ENCODE peak calls at places on chromosomes 12 and 14, in six cellular contexts. H, L, V, A, U and Q are unnamed samples.

GRCh38 chr12:39623919-39624318 is 4.3 kb upstream of the ABCD2 start:
- DNase-seq in H (no peak), L (no peak), V (no peak), A (no peak), U (peak), Q (no peak)

GRCh38 chr14:106069786-106070185 is 543.4 kb downstream of the TMEM121 start:
- DNase-seq in H (no peak), L (no peak), V (no peak), A (no peak), U (no peak), Q (no peak)

GRCh38 chr14:77140937-77141591 is 527 bp downstream of the ZDHHC22 start:
- DNase-seq in H (no peak), L (no peak), V (no peak), A (peak), U (no peak), Q (peak)

GRCh38 chr12:38160318-38161122 is 156.1 kb upstream of the ALG10B start:
- DNase-seq in H (no peak), L (no peak), V (no peak), A (no peak), U (no peak), Q (no peak)

GRCh38 chr14:73862480-73862879 is 10.8 kb downstream of the PTGR2 start:
- DNase-seq in H (no peak), L (no peak), V (no peak), A (no peak), U (no peak), Q (no peak)

GRCh38 chr12:90965204-90965603 is 10.2 kb upstream of the CCER1 start:
- DNase-seq in H (no peak), L (no peak), V (no peak), A (no peak), U (no peak), Q (no peak)

GRCh38 chr14:51681411-51681810 is 29.7 kb downstream of the FRMD6 start:
- DNase-seq in H (no peak), L (no peak), V (no peak), A (no peak), U (no peak), Q (no peak)

GRCh38 chr12:70733385-70733784 is 96.2 kb upstream of the PTPRB start:
- DNase-seq in H (peak), L (no peak), V (no peak), A (peak), U (peak), Q (peak)

GRCh38 chr14:86003998-86004397 is 474.1 kb downstream of the FLRT2 start:
- DNase-seq in H (no peak), L (no peak), V (no peak), A (no peak), U (no peak), Q (peak)

GRCh38 chr12:22803725-22804124 is 178.8 kb downstream of the ETNK1 start:
- DNase-seq in H (no peak), L (no peak), V (no peak), A (no peak), U (no peak), Q (no peak)

GRCh38 chr12:49557917-49558215 is 10.1 kb downstream of the MCRS1 start:
- DNase-seq in H (no peak), L (no peak), V (no peak), A (no peak), U (no peak), Q (no peak)

GRCh38 chr12:114729731-114730130 is 45.8 kb upstream of the TBX3 start:
- DNase-seq in H (no peak), L (no peak), V (no peak), A (no peak), U (no peak), Q (peak)

GRCh38 chr12:61554268-61555008 is 705.8 kb upstream of the USP15 start:
- DNase-seq in H (no peak), L (no peak), V (no peak), A (no peak), U (no peak), Q (no peak)

GRCh38 chr12:20210795-20211194 is 157.5 kb upstream of the PDE3A start:
- DNase-seq in H (no peak), L (no peak), V (no peak), A (no peak), U (no peak), Q (no peak)

GRCh38 chr12:45727301-45727993 is 2.1 kb upstream of the ARID2 start:
- DNase-seq in H (peak), L (peak), V (peak), A (peak), U (peak), Q (peak)

GRCh38 chr12:105835505-105835904 is 303.2 kb downstream of the NUAK1 start:
- DNase-seq in H (no peak), L (no peak), V (no peak), A (no peak), U (no peak), Q (no peak)

GRCh38 chr14:76720382-76720813 is 40.9 kb upstream of the VASH1 start:
- DNase-seq in H (no peak), L (peak), V (peak), A (peak), U (peak), Q (peak)

GRCh38 chr12:113891737-113892520 is 74.2 kb downstream of the RBM19 start:
- DNase-seq in H (no peak), L (no peak), V (no peak), A (no peak), U (no peak), Q (no peak)

GRCh38 chr12:122420471-122421262 is 1.8 kb downstream of the CLIP1 start:
- DNase-seq in H (no peak), L (peak), V (no peak), A (no peak), U (peak), Q (no peak)
- H3K4me3 ChIP-seq in H (peak), L (no peak), V (peak), A (peak), U (peak), Q (peak)

DNA sequence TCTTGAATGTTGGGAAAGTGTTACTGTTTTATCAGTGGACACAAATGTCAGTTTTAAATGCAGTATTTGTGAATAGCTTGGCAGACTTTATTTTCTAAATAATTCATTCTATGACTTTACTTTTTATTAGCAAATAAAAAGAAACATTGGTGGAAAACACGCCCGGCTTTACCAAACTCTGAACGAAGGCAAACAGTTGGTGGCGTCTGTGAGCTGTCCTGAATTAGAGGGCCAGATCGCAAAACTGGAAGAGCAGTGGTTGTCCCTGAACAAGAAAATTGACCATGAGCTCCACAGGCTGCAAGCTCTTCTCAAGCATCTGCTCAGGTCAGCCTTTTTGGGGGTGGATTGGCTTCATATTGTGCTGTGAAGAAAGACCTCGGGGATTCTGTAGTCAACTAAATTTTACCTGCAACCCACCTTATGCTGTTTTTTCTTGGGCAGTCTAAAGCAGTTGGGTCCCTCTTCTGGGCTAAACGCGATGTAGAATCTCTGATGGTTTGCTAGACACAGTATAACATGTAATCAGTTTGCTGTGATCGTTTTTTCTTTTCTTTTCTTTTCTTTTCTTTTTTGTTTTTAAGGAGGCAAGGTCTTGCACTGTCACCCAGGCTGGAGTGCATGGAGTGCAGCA is 156.4 kb downstream of the ESR2 start:
- DNase-seq in H (no peak), L (peak), V (no peak), A (peak), U (peak), Q (peak)
- TF ChIP-seq CTCF in H (peak), L (peak), V (no peak), A (peak), U (peak), Q (peak)

GRCh38 chr12:29066061-29066588 is 83.0 kb upstream of the FAR2 start:
- DNase-seq in H (peak), L (no peak), V (no peak), A (peak), U (peak), Q (peak)

GRCh38 chr12:29072631-29073030 is 76.4 kb upstream of the FAR2 start:
- DNase-seq in H (no peak), L (no peak), V (no peak), A (peak), U (no peak), Q (peak)

GRCh38 chr12:29070309-29070708 is 78.8 kb upstream of the FAR2 start:
- DNase-seq in H (no peak), L (no peak), V (no peak), A (no peak), U (no peak), Q (no peak)

DNA sequence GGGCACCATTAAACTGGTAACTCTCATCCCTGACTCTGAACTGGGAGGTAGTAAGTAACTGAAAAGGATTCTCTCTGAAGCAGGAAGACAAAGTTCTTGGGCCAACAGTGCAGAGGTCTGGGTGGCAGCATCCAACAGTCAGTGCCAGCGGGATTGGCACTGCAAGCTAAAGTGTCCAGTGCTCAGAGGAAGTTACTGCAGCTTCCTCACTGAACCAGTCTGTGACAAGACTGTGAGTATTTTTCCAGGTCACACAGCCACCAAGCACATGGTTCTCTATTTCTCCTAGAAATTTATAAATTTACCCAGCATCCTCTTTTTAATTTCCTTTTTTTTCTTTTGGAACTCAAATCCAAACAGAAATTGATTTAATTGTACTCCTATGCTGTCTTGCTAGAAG is 81.6 kb upstream of the FAR2 start:
- DNase-seq in H (no peak), L (no peak), V (no peak), A (no peak), U (no peak), Q (no peak)
- H3K4me3 ChIP-seq in H (no peak), L (no peak), V (no peak), A (no peak), U (no peak), Q (no peak)

DNA sequence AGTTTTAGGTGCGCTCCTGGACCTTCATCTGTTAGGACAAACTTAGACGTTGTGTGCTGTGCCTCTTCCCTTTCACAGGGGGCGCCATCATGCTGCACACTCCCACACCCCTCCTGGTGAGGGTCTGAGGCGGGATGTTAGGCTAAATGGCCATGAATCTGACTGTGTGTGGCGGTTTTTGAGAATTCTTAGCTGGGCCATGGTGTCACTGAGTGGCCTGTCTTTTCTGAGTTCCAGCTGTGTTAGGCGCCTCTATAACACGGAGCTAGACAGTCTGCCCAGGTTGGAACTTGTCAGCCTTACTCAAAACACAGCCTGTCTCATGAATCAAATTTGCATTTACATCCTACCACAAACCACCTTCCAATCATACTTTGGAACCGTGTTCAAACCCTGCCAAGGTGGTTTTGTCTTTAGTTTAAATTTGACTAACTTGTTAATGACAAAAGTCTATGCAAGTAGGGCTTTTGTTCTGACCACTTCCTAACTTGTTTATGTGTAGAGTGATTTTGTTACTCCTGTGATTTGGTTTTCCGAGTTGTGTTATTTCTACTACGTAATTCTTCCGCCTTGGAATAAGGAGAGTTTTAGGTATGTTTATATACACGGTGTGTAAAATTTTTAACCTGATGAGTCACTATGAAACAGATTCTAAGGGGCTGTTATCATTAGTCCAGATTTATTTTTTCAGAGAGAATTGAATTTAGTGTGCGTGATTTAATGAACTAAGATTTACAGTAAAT is 19.6 kb downstream of the ACVR1B start:
- DNase-seq in H (peak), L (no peak), V (no peak), A (peak), U (peak), Q (peak)
- TF ChIP-seq CTCF in H (peak), L (no peak), V (no peak), A (peak), U (peak), Q (peak)

GRCh38 chr12:59600174-59600573 is 4.3 kb downstream of the SLC16A7 start:
- DNase-seq in H (no peak), L (no peak), V (no peak), A (no peak), U (no peak), Q (peak)

GRCh38 chr12:59596232-59597143 is 659 bp downstream of the SLC16A7 start:
- DNase-seq in H (peak), L (peak), V (peak), A (peak), U (peak), Q (peak)

GRCh38 chr12:59595557-59596231 is at the start of gene SLC16A7:
- DNase-seq in H (peak), L (peak), V (peak), A (no peak), U (peak), Q (peak)

DNA sequence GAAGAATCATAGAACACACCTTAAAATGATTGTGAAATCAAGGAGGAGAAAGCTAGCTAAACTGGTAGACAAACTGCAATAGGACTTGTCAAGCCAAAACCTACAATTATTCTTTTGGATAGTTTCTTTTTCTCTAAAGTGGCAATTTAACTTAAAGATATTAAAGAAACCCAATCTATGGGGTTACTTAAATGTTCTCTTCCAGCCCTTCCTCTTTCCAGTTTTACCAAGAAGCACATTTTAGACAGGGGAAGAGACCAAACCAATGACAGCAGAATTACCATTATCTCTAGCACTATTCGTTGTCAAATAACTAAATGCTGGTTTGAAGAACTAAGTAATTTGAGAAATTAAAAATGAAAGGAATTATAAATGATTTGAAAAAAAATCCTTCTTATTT is 732 bp upstream of the SLC16A7 start:
- DNase-seq in H (no peak), L (no peak), V (no peak), A (no peak), U (peak), Q (no peak)
- H3K4me3 ChIP-seq in H (peak), L (no peak), V (peak), A (peak), U (peak), Q (peak)

GRCh38 chr14:45287609-45288008 is 34.6 kb upstream of the MIS18BP1 start:
- DNase-seq in H (no peak), L (no peak), V (no peak), A (no peak), U (no peak), Q (no peak)
- TF ChIP-seq CTCF in H (no peak), L (no peak), V (no peak), A (peak), U (no peak), Q (no peak)

GRCh38 chr14:96424104-96424989 is 32.4 kb downstream of the AK7 start:
- DNase-seq in H (peak), L (peak), V (no peak), A (peak), U (peak), Q (peak)

GRCh38 chr14:96421236-96421635 is 29.3 kb downstream of the AK7 start:
- DNase-seq in H (no peak), L (no peak), V (no peak), A (no peak), U (no peak), Q (peak)

GRCh38 chr14:96418075-96418474 is 26.1 kb downstream of the AK7 start:
- DNase-seq in H (no peak), L (no peak), V (no peak), A (no peak), U (no peak), Q (no peak)

GRCh38 chr14:96423012-96423411 is 31.1 kb downstream of the AK7 start:
- DNase-seq in H (no peak), L (no peak), V (no peak), A (no peak), U (no peak), Q (no peak)

DNA sequence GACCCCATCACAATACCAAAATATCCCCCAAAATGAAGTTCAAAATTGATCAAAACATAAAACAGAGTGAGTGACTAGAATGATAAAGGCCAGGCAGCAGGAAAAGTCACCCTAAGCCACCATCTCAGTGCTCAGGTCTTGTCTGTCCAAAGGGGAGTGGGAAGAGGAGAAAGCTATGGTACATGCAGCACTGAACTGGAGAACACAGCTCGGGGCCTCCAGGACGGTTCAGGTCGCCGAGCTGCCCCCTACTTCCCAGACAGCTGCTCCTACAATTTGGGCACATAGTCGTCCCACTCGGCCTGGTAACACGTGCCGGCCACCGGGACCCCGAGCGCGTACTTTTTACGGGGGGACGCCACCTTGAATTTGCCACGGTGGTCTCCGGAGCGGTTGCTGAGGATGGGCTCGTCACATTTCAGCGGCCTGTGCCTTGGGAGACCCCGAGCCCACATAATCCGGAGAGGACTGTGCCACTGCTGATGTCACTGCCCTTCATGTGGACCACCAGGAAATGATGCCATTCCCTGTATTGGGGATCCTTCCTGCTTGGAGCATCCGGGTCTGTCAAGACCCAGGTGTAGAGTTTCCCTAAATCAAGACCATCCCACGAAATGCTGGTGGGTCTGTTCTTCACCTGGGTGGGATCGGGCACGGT is 31.6 kb downstream of the AK7 start:
- DNase-seq in H (no peak), L (no peak), V (no peak), A (no peak), U (no peak), Q (no peak)
- H3K4me3 ChIP-seq in H (peak), L (no peak), V (peak), A (no peak), U (peak), Q (peak)

GRCh38 chr14:68939893-68940613 is 39.0 kb downstream of the ACTN1 start:
- DNase-seq in H (peak), L (peak), V (no peak), A (peak), U (no peak), Q (peak)

GRCh38 chr14:68942281-68943035 is 36.6 kb downstream of the ACTN1 start:
- DNase-seq in H (no peak), L (no peak), V (no peak), A (no peak), U (no peak), Q (no peak)

GRCh38 chr14:68943107-68943506 is 36.0 kb downstream of the ACTN1 start:
- DNase-seq in H (no peak), L (peak), V (no peak), A (no peak), U (no peak), Q (no peak)

GRCh38 chr14:68940614-68941185 is 38.4 kb downstream of the ACTN1 start:
- DNase-seq in H (no peak), L (no peak), V (no peak), A (no peak), U (no peak), Q (no peak)

DNA sequence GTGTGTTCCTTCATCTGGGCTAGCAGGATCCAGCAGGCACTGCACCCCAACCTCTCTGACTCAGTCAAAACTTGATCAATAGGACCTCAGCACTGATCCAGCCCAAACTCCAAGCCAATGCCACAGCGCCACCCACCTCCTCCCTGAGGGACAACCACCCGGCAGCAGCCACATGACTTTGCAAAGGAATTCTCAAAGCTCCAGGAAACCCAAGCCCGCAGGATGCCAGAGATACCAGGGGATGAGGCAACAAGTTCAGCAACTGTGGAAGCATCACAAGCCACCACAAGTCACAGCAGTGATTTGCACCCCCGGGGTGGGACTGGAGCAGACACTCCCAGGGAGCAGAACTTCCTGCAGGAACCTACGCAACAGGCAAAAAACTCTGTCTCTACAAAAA is 37.3 kb downstream of the ACTN1 start:
- DNase-seq in H (peak), L (peak), V (no peak), A (peak), U (no peak), Q (peak)
- TF ChIP-seq CTCF in H (peak), L (no peak), V (no peak), A (peak), U (peak), Q (peak)

GRCh38 chr12:94644141-94644575 is 6.2 kb downstream of the TMCC3 start:
- DNase-seq in H (no peak), L (no peak), V (no peak), A (no peak), U (peak), Q (peak)
- H3K4me3 ChIP-seq in H (no peak), L (no peak), V (peak), A (no peak), U (no peak), Q (no peak)